ENCODE peak calls at places on chromosomes 6 and 20, in seven cellular contexts. T is AG04449; C is trophoblast cell; S is NCI-H1092; R is HT1080; B is non-pigmented ciliary epithelial cell; E is stimulated activated CD4-positive, alpha-beta T cell treated with anti-CD3 and anti-CD28 coated beads, Interleukin-2, amount 100 ng/mL, for 48 hours. U is an unnamed sample.

GRCh38 chr6:129419324-129419723 is 290.7 kb downstream of the ARHGAP18 start:
- DNase-seq in B (no peak), T (no peak), R (no peak), E (no peak), C (no peak), S (no peak), U (no peak)

GRCh38 chr20:44017905-44018683 is 103.4 kb downstream of the TOX2 start:
- DNase-seq in R (peak; percentile 89), S (peak; percentile 98), C (no peak), B (peak; percentile 79), E (no peak), T (peak; percentile 56), U (no peak)

GRCh38 chr6:121868191-121868590 is 432.7 kb downstream of the GJA1 start:
- DNase-seq in B (no peak), R (no peak), S (no peak), T (peak; percentile 54), C (peak; percentile 85), E (no peak), U (no peak)

GRCh38 chr6:74222768-74223321 is 526.8 kb downstream of the CD109 start:
- DNase-seq in R (no peak), T (no peak), S (no peak), B (no peak), E (no peak), C (no peak), U (peak; percentile 65)

GRCh38 chr6:44002071-44002590 is 125.1 kb downstream of the MRPL14 start:
- DNase-seq in C (peak; percentile 13), E (peak; percentile 23), T (no peak), R (no peak), S (no peak), B (no peak), U (peak; percentile 87)

GRCh38 chr6:84137051-84137375 is 90.4 kb downstream of the CEP162 start:
- DNase-seq in S (peak; percentile 0), B (peak; percentile 60), T (peak; percentile 31), R (no peak), C (no peak), E (no peak), U (no peak)

GRCh38 chr6:156256161-156256560 is 521.0 kb upstream of the ARID1B start:
- DNase-seq in C (peak; percentile 15), B (no peak), T (no peak), S (no peak), R (no peak), E (peak; percentile 7), U (no peak)

GRCh38 chr6:51893356-51893755 is 194.1 kb downstream of the PKHD1 start:
- DNase-seq in C (peak; percentile 66), R (no peak), B (no peak), S (no peak), E (no peak), T (no peak), U (no peak)

GRCh38 chr6:113596907-113597583 is 260.1 kb upstream of the MARCKS start:
- DNase-seq in S (peak; percentile 38), T (peak; percentile 34), R (no peak), E (no peak), C (no peak), B (no peak), U (no peak)

GRCh38 chr6:43283514-43283901 is 14.6 kb upstream of the SLC22A7 start:
- DNase-seq in T (no peak), B (no peak), E (no peak), R (no peak), C (no peak), S (no peak), U (no peak)

GRCh38 chr6:111958534-111958933 is 85.3 kb upstream of the FYN start:
- DNase-seq in S (no peak), R (no peak), B (no peak), E (no peak), T (no peak), C (no peak), U (no peak)

GRCh38 chr6:88908598-88909548 is 54.5 kb downstream of the RNGTT start:
- DNase-seq in R (no peak), T (no peak), C (no peak), B (no peak), S (no peak), E (no peak), U (no peak)

GRCh38 chr6:63347599-63347998 is 27.8 kb upstream of the LGSN start:
- DNase-seq in B (peak; percentile 75), R (peak; percentile 78), E (no peak), T (peak; percentile 74), C (peak; percentile 88), S (no peak), U (no peak)

GRCh38 chr6:41657131-41658094 is 19.1 kb downstream of the MDFI start:
- DNase-seq in T (no peak), B (no peak), R (no peak), C (no peak), S (no peak), E (no peak), U (peak; percentile 57)

GRCh38 chr6:99330159-99330558 is 19.3 kb downstream of the FAXC start:
- DNase-seq in T (no peak), S (peak; percentile 28), E (peak; percentile 56), R (peak; percentile 47), C (peak; percentile 81), B (peak; percentile 32), U (no peak)

GRCh38 chr6:106591111-106591825 is 38.0 kb downstream of the RTN4IP1 start:
- DNase-seq in E (no peak), R (peak; percentile 86), S (no peak), C (peak; percentile 77), T (peak; percentile 78), B (peak; percentile 70), U (peak; percentile 65)

GRCh38 chr20:19838981-19839576 is 81.0 kb downstream of the RIN2 start:
- DNase-seq in S (no peak), T (no peak), R (no peak), B (no peak), C (no peak), E (no peak), U (no peak)

GRCh38 chr6:119658917-119659316 is 309.4 kb upstream of the MAN1A1 start:
- DNase-seq in B (no peak), C (no peak), T (no peak), S (no peak), R (no peak), E (no peak), U (no peak)

GRCh38 chr6:144543006-144543871 is 258.1 kb downstream of the UTRN start:
- DNase-seq in C (peak; percentile 65), T (no peak), R (peak; percentile 91), S (no peak), E (no peak), B (no peak), U (no peak)

GRCh38 chr20:59051666-59052065 is 9.1 kb upstream of the PRELID3B start:
- DNase-seq in E (no peak), T (no peak), S (no peak), C (no peak), R (no peak), B (no peak), U (no peak)

GRCh38 chr20:4225778-4226177 is 210.4 kb upstream of the RNF24 start:
- DNase-seq in T (peak; percentile 88), C (peak; percentile 36), E (no peak), B (peak; percentile 92), S (no peak), R (peak; percentile 94), U (no peak)

GRCh38 chr6:26532699-26533523 is 5.3 kb upstream of the HMGN4 start:
- DNase-seq in B (no peak), C (peak; percentile 99), T (no peak), R (peak; percentile 94), E (peak; percentile 97), S (peak; percentile 80), U (peak; percentile 94)

GRCh38 chr6:31548423-31548873 is 1.0 kb downstream of the NFKBIL1 start:
- DNase-seq in T (no peak), B (no peak), S (no peak), R (no peak), E (no peak), C (no peak), U (no peak)

GRCh38 chr6:155171109-155171746 is 92.6 kb upstream of the CLDN20 start:
- DNase-seq in R (peak; percentile 97), T (peak; percentile 81), E (peak; percentile 66), C (peak; percentile 63), S (no peak), B (peak; percentile 87), U (no peak)

GRCh38 chr20:44582321-44583025 is at the start of gene PKIG:
- DNase-seq in S (no peak), R (peak; percentile 82), B (peak; percentile 24), T (peak; percentile 29), E (no peak), C (no peak), U (peak; percentile 81)

GRCh38 chr6:169363590-169363989 is 109.9 kb upstream of the THBS2 start:
- DNase-seq in R (no peak), T (no peak), E (no peak), S (no peak), B (no peak), C (no peak), U (no peak)

GRCh38 chr20:64201653-64202052 is 37.4 kb downstream of the MYT1 start:
- DNase-seq in C (no peak), S (no peak), T (no peak), E (no peak), B (no peak), R (no peak), U (no peak)

GRCh38 chr20:54207053-54207742 is 689 bp upstream of the PFDN4 start:
- DNase-seq in S (no peak), T (no peak), B (no peak), C (no peak), E (no peak), R (no peak), U (no peak)

GRCh38 chr20:1631309-1632227 is 11.8 kb upstream of the SIRPB1 start:
- DNase-seq in C (no peak), B (no peak), R (no peak), S (no peak), T (no peak), E (no peak), U (no peak)

GRCh38 chr6:16704706-16705402 is 56.4 kb downstream of the ATXN1 start:
- DNase-seq in R (peak; percentile 77), T (no peak), S (no peak), B (no peak), E (peak; percentile 54), C (no peak), U (peak; percentile 92)

GRCh38 chr6:154414021-154414813 is 57.6 kb upstream of the IPCEF1 start:
- DNase-seq in S (no peak), B (no peak), C (peak; percentile 80), R (no peak), T (no peak), E (no peak), U (no peak)

GRCh38 chr6:88867841-88868558 is 95.4 kb downstream of the RNGTT start:
- DNase-seq in S (no peak), C (no peak), E (no peak), T (no peak), B (no peak), R (peak; percentile 77), U (no peak)

GRCh38 chr20:32356935-32357868 is 929 bp upstream of the ASXL1 start:
- DNase-seq in C (peak; percentile 96), S (no peak), T (no peak), R (no peak), B (no peak), E (no peak), U (peak; percentile 86)

GRCh38 chr6:100427452-100427851 is 37.3 kb downstream of the SIM1 start:
- DNase-seq in E (no peak), S (no peak), T (no peak), R (no peak), B (no peak), C (no peak), U (no peak)

GRCh38 chr20:17969276-17969883 is 562 bp downstream of the MGME1 start:
- DNase-seq in E (no peak), S (no peak), B (no peak), T (no peak), C (peak; percentile 76), R (peak; percentile 57), U (peak; percentile 68)

GRCh38 chr6:26595669-26596269 is 984 bp upstream of the ABT1 start:
- DNase-seq in E (peak; percentile 89), R (peak; percentile 82), C (peak; percentile 99), B (no peak), S (peak; percentile 73), T (no peak), U (peak; percentile 97)

GRCh38 chr20:4261333-4262284 is 246.3 kb upstream of the RNF24 start:
- DNase-seq in B (peak; percentile 19), R (no peak), T (peak; percentile 12), C (no peak), E (no peak), S (no peak), U (no peak)

GRCh38 chr6:74249658-74250057 is 553.7 kb downstream of the CD109 start:
- DNase-seq in S (no peak), C (no peak), T (no peak), E (no peak), R (peak; percentile 43), B (peak; percentile 40), U (no peak)

U was measured in islet precursor cell.